ENCODE peak calls at places on chromosomes 3 and 15, in nine cellular contexts. R, V, M, G, W, E, X, K and T are unnamed samples.

GRCh38 chr3:312170-312569 is 115.6 kb downstream of the CHL1 start:
- DNase-seq in R (no peak), V (no peak), M (no peak), G (no peak), W (no peak), E (no peak), X (no peak), K (no peak), T (no peak)

GRCh38 chr15:96219681-96220080 is 110.8 kb upstream of the NR2F2 start:
- DNase-seq in R (no peak), V (no peak), M (no peak), G (no peak), W (no peak), E (no peak), X (no peak), K (no peak), T (no peak)

GRCh38 chr3:16052964-16053363 is 121.5 kb upstream of the GALNT15 start:
- DNase-seq in R (no peak), V (no peak), M (no peak), G (no peak), W (no peak), E (no peak), X (no peak), K (no peak), T (no peak)

GRCh38 chr3:9192238-9192637 is 57.2 kb downstream of the SRGAP3 start:
- DNase-seq in R (no peak), V (no peak), M (no peak), G (no peak), W (no peak), E (no peak), X (no peak), K (no peak), T (no peak)

GRCh38 chr3:49683162-49683561 is 6.1 kb downstream of the MST1 start:
- DNase-seq in R (no peak), V (no peak), M (no peak), G (no peak), W (no peak), E (no peak), X (no peak), K (no peak), T (no peak)

GRCh38 chr3:111338059-111338698 is 203.8 kb upstream of the CD96 start:
- DNase-seq in R (peak; percentile 86), V (peak; percentile 73), M (peak; percentile 28), G (peak; percentile 43), W (no peak), E (no peak), X (no peak), K (no peak), T (peak; percentile 42)

GRCh38 chr3:23501201-23501824 is 298.2 kb downstream of the UBE2E2 start:
- DNase-seq in R (peak; percentile 9), V (no peak), M (no peak), G (no peak), W (no peak), E (no peak), X (no peak), K (no peak), T (peak; percentile 26)

GRCh38 chr15:93779341-93779740 is 452.0 kb upstream of the MCTP2 start:
- DNase-seq in R (no peak), V (no peak), M (no peak), G (no peak), W (no peak), E (no peak), X (no peak), K (no peak), T (peak; percentile 24)

GRCh38 chr3:42961633-42962032 is 17.5 kb upstream of the GASK1A start:
- DNase-seq in R (peak; percentile 56), V (peak; percentile 30), M (peak; percentile 19), G (no peak), W (no peak), E (no peak), X (peak; percentile 69), K (peak; percentile 33), T (peak; percentile 20)

GRCh38 chr3:186705882-186706780 is 11.0 kb upstream of the KNG1 start:
- DNase-seq in R (no peak), V (no peak), M (no peak), G (no peak), W (no peak), E (no peak), X (no peak), K (no peak), T (no peak)

GRCh38 chr3:47464603-47465002 is 11.1 kb downstream of the SCAP start:
- DNase-seq in R (no peak), V (no peak), M (peak; percentile 43), G (no peak), W (no peak), E (no peak), X (no peak), K (no peak), T (no peak)

GRCh38 chr15:41827290-41827879 is 507 bp upstream of the JMJD7 start:
- DNase-seq in R (no peak), V (no peak), M (peak; percentile 26), G (no peak), W (no peak), E (no peak), X (no peak), K (peak; percentile 43), T (no peak)

GRCh38 chr3:188976407-188976806 is 195.4 kb upstream of the TPRG1 start:
- DNase-seq in R (no peak), V (no peak), M (no peak), G (no peak), W (no peak), E (no peak), X (no peak), K (no peak), T (no peak)

GRCh38 chr3:188974856-188975611 is 196.7 kb upstream of the TPRG1 start:
- DNase-seq in R (peak; percentile 64), V (no peak), M (no peak), G (no peak), W (no peak), E (no peak), X (peak; percentile 33), K (no peak), T (no peak)

GRCh38 chr3:188978772-188979171 is 193.0 kb upstream of the TPRG1 start:
- DNase-seq in R (peak; percentile 78), V (peak; percentile 51), M (no peak), G (no peak), W (no peak), E (no peak), X (peak; percentile 83), K (peak; percentile 76), T (no peak)

GRCh38 chr3:188972313-188972712 is 199.5 kb upstream of the TPRG1 start:
- DNase-seq in R (no peak), V (no peak), M (no peak), G (no peak), W (no peak), E (no peak), X (no peak), K (no peak), T (no peak)

GRCh38 chr3:188975612-188976314 is 196.0 kb upstream of the TPRG1 start:
- DNase-seq in R (peak; percentile 9), V (no peak), M (no peak), G (no peak), W (no peak), E (no peak), X (no peak), K (no peak), T (no peak)
- TF ChIP-seq CTCF in R (no peak), V (no peak), M (no peak), G (no peak), W (no peak), E (no peak), X (no peak), K (no peak), T (no peak)

DNA sequence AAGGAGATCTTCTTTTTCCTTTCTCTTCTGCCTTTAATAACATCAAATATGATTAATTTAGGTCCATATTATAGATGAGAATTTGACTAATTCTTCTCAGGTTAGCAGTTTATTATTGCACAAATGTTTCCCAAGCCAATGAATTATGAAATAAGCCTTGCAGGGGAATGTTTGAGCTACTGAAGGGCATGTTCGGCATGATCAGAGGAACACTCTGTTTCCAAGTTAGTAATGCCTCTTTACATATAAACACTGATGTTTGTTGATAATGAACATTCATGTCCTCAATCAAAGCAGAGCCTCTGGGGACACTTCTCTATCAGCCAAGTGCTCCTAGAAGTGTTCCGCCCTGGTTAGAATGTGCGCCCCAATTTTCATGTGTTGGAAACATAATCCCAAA is 10.0 kb upstream of the CYP1A1 start:
- DNase-seq in R (no peak), V (no peak), M (no peak), G (no peak), W (no peak), E (no peak), X (no peak), K (no peak), T (no peak)
- H3K27ac ChIP-seq in R (no peak overlapping the region), V (no peak overlapping the region), M (no peak overlapping the region), G (no peak overlapping the region), W (no peak overlapping the region), E (no peak overlapping the region), X (no peak overlapping the region), K (no peak overlapping the region), T (no peak overlapping the region)

GRCh38 chr3:27667751-27668150 is 54.4 kb downstream of the EOMES start:
- DNase-seq in R (no peak), V (no peak), M (no peak), G (no peak), W (no peak), E (no peak), X (no peak), K (no peak), T (no peak)

GRCh38 chr3:27666277-27666676 is 55.8 kb downstream of the EOMES start:
- DNase-seq in R (no peak), V (no peak), M (no peak), G (no peak), W (no peak), E (no peak), X (no peak), K (no peak), T (no peak)

GRCh38 chr3:27669505-27670085 is 52.5 kb downstream of the EOMES start:
- DNase-seq in R (no peak), V (no peak), M (no peak), G (no peak), W (no peak), E (no peak), X (no peak), K (no peak), T (no peak)

GRCh38 chr3:27670619-27671018 is 51.5 kb downstream of the EOMES start:
- DNase-seq in R (no peak), V (no peak), M (no peak), G (no peak), W (no peak), E (no peak), X (no peak), K (no peak), T (no peak)

DNA sequence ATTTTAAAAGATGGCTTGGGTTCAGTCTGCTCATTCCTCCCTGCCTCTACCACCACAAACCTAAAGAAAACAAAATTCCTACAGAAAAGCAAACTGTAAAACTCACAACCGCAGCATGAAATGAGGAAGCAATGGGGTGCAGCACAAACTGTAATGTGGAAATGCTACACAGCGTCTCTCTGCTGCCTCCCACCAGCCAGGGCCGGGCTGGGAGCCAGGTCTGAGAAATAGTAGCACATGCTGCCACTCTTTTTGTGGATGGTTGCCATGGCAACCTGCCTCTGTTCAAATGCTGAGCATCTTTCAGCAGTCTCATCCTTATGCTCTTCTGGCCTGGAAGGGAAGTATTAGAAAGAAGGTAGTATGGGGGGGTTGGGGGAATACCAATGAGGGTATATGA is 55.4 kb downstream of the EOMES start:
- DNase-seq in R (peak; percentile 80), V (peak; percentile 25), M (peak; percentile 6), G (peak; percentile 70), W (peak; percentile 84), E (peak; percentile 65), X (peak; percentile 18), K (peak; percentile 21), T (no peak)
- TF ChIP-seq CTCF in R (no peak), V (no peak), M (no peak), G (no peak), W (no peak), E (no peak), X (no peak), K (no peak), T (no peak)

GRCh38 chr15:22967084-22967770 is 12.9 kb downstream of the CYFIP1 start:
- DNase-seq in R (no peak), V (no peak), M (no peak), G (no peak), W (no peak), E (no peak), X (no peak), K (no peak), T (no peak)
- H3K27ac ChIP-seq in R (no peak overlapping the region), V (no peak overlapping the region), M (no peak overlapping the region), G (no peak overlapping the region), W (no peak overlapping the region), E (no peak overlapping the region), X (no peak overlapping the region), K (no peak overlapping the region), T (peak overlapping the region; percentile 61)